ENCODE peak calls at places on chromosomes 7 and 10, in nine cellular contexts. X is iPS DF 6.9; V is OCI-LY7; I is fibroblast of pulmonary artery; C is left lung; W is A673; L is mucosa of descending colon; K is CD4-positive, alpha-beta memory T cell; E is coronary artery. B is an unnamed sample.

GRCh38 chr7:70630647-70631457 is 501.1 kb upstream of the GALNT17 start:
- DNase-seq in X (no peak), V (no peak), I (peak), C (no peak), W (no peak), L (no peak), K (no peak), E (no peak), B (no peak)

GRCh38 chr10:81873932-81874816 is 820 bp upstream of the NRG3 start:
- DNase-seq in X (no peak), V (no peak), I (peak), C (peak), W (no peak), L (peak), K (no peak), E (no peak), B (no peak)

GRCh38 chr7:28272461-28272877 is 91.9 kb upstream of the JAZF1 start:
- DNase-seq in X (peak), V (peak), I (peak), C (peak), W (peak), L (peak), K (peak), E (no peak), B (peak)

GRCh38 chr7:7181519-7182155 is 707 bp upstream of the C1GALT1 start:
- DNase-seq in X (no peak), V (peak), I (peak), C (peak), W (no peak), L (peak), K (peak), E (no peak), B (peak)

GRCh38 chr7:146591976-146592375 is 475.4 kb downstream of the CNTNAP2 start:
- DNase-seq in X (no peak), V (no peak), I (no peak), C (no peak), W (no peak), L (no peak), K (no peak), E (no peak), B (no peak)

GRCh38 chr7:96182424-96183158 is 139.3 kb downstream of the SLC25A13 start:
- DNase-seq in X (no peak), V (no peak), I (no peak), C (no peak), W (no peak), L (no peak), K (no peak), E (no peak), B (no peak)

GRCh38 chr10:92239600-92240288 is 51.1 kb downstream of the CPEB3 start:
- DNase-seq in X (no peak), V (peak), I (peak), C (peak), W (peak), L (peak), K (peak), E (peak), B (no peak)

GRCh38 chr10:124697837-124698559 is 46.2 kb downstream of the FAM53B start:
- DNase-seq in X (no peak), V (no peak), I (no peak), C (no peak), W (peak), L (no peak), K (peak), E (no peak), B (no peak)

GRCh38 chr10:70461397-70462348 is 16.9 kb upstream of the PALD1 start:
- DNase-seq in X (no peak), V (peak), I (peak), C (no peak), W (peak), L (peak), K (peak), E (no peak), B (no peak)

GRCh38 chr7:2497500-2498336 is 21.5 kb upstream of the GRIFIN start:
- DNase-seq in X (no peak), V (no peak), I (no peak), C (no peak), W (no peak), L (no peak), K (no peak), E (no peak), B (no peak)

GRCh38 chr7:2498708-2499107 is 20.9 kb upstream of the LFNG start:
- DNase-seq in X (no peak), V (no peak), I (no peak), C (no peak), W (no peak), L (no peak), K (no peak), E (no peak), B (no peak)

GRCh38 chr7:2499181-2499580 is 20.4 kb upstream of the LFNG start:
- DNase-seq in X (no peak), V (no peak), I (no peak), C (no peak), W (no peak), L (no peak), K (no peak), E (no peak), B (no peak)

GRCh38 chr7:2500701-2501100 is 18.9 kb upstream of the LFNG start:
- DNase-seq in X (no peak), V (no peak), I (no peak), C (no peak), W (no peak), L (no peak), K (no peak), E (no peak), B (no peak)

DNA sequence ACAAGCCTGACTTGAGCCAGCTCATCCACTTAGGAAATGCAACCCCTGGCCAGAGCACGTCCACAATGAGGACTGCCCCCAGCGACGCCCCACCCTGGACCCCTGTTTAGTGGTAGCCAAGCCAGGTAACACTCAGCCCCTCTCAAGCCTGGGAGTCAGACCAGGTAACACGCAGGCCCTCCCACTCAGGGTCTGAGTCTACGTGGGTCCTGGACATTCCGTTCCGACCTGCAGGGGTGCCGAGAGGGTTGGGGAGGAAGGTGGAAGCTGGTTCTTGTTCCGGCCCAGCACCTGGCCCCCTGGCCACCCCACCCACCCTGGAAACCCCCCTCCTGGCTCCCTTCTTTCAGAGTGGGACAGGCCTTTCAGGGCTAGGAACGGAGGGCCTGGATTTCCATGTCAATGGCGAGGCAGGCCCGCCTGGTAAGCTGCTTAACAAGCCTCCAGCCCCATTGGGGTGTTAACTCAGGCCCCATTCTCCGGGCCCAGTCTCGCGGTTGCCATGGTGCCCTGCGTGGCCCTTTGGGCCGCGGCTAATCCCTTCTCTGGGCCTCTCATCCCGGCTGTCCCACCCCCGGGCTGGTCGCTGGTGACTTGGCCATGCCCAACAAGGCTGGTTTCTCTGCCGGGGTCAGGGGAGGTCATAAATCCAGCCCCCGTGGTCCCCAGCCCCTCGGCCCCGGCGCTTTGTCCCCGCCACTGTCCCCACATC is 19.7 kb upstream of the LFNG start:
- DNase-seq in X (no peak), V (no peak), I (no peak), C (no peak), W (no peak), L (no peak), K (no peak), E (no peak), B (no peak)
- H3K4me3 ChIP-seq in X (no peak), V (no peak), I (no peak), C (no peak), W (no peak), L (no peak), K (no peak), E (no peak), B (no peak)

DNA sequence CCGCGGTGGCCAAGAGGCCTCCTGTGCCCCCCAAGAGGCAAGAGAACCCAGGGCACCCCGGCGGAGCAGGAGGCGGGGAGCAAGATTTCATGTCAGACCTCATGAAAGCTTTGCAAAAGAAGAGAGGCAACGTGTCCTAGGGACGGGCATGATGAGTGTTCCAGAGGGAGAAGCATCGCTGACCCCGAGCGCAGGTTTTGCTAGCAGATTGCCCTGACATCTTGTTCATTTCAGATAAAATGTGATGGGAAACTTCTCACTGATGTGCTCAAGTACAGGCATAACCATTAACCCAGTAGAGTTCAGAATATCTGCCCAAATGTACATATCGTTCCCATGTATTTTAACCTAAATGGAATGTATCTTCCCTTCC is 129.2 kb downstream of the APBB1IP start:
- DNase-seq in X (no peak), V (no peak), I (no peak), C (no peak), W (peak), L (no peak), K (no peak), E (no peak), B (no peak)
- H3K4me3 ChIP-seq in X (peak), V (no peak), I (peak), C (no peak), W (peak), L (no peak), K (no peak), E (peak), B (no peak)

DNA sequence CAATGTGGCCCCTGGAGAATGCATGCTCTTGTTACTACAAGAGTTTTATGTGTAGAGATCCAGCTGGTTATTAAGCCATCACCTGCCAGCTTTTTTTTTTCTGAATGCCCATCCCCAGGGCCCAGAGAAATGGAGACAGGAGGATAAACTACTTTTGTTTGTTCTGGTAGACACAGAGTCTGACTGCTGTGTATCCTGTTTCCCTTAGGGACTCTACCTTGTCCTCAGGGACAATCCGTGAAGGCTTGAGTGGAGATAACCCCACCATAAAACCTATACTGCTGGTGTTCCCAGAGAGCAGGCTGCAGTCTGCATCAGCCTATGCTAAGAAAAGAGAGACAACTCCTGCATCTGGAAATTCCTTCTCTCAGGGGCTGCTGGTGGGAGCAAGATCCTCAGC is at the start of gene OR2A5:
- DNase-seq in X (no peak), V (no peak), I (no peak), C (no peak), W (no peak), L (no peak), K (no peak), E (no peak), B (no peak)
- H3K4me3 ChIP-seq in X (no peak), V (no peak), I (no peak), C (no peak), W (no peak), L (no peak), K (no peak), E (no peak), B (no peak)

GRCh38 chr7:4882169-4882741 is 1.3 kb downstream of the RADIL start:
- DNase-seq in X (no peak), V (no peak), I (peak), C (peak), W (no peak), L (peak), K (no peak), E (peak), B (no peak)

GRCh38 chr7:4882742-4883351 is 669 bp downstream of the RADIL start:
- DNase-seq in X (no peak), V (no peak), I (peak), C (no peak), W (peak), L (no peak), K (no peak), E (no peak), B (no peak)

GRCh38 chr7:4886671-4887070 is 3.2 kb upstream of the RADIL start:
- DNase-seq in X (no peak), V (no peak), I (no peak), C (no peak), W (no peak), L (no peak), K (no peak), E (no peak), B (no peak)

GRCh38 chr7:4885317-4885807 is 1.8 kb upstream of the RADIL start:
- DNase-seq in X (no peak), V (no peak), I (no peak), C (no peak), W (no peak), L (no peak), K (no peak), E (no peak), B (no peak)

DNA sequence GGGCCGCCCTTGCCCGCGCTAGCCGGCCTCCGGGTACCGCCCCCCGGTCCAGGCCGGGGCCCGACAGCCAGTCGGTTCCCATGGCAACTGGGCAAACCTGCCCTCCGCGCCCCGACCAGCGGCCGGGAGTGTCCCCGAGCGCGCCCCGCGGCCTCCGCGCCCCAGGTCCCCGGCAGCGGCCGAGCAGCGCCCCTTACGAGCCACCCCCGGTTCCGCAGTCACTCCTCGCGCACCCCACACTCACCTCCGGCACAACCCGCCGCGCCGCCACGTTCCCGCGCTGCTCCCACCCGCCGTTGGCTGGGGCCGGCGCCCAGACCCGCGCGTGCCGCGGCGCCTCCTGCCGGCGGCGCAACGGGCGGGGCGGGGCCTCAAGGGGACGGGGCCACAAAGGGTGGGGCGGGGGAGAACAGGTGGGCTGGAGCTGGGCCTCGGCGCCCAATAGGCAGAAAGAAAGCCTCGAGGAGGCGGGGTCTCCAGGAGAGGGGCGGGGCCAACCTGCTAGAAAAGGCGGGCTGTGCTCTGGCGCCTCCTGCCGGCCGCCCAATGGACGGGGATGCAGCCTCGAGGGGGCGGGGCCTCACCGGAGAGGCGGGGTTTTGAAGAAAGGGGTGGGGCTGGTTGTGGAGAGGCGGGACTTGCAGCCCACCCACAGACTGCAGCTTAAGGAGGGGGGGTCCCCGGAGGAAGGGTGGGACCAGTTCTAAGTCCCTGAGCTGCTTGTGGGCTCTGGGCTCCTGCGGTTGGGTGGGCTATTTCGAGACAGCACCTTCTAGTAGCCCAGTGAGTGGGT is at the start of gene RADIL:
- DNase-seq in X (peak), V (peak), I (peak), C (peak), W (peak), L (peak), K (peak), E (peak), B (peak)
- H3K4me3 ChIP-seq in X (peak), V (no peak), I (peak), C (peak), W (peak), L (no peak), K (no peak), E (peak), B (peak)

GRCh38 chr7:601573-602340 is 82.1 kb upstream of the PDGFA start:
- DNase-seq in X (no peak), V (no peak), I (peak), C (peak), W (peak), L (peak), K (peak), E (peak), B (no peak)
- H3K4me3 ChIP-seq in X (no peak), V (no peak), I (no peak), C (peak), W (no peak), L (no peak), K (peak), E (peak), B (no peak)

B was measured in Jurkat, Clone E6-1.